ENCODE peak calls at places on chromosome 7, in seven cellular contexts. M is neuronal stem cell, T is mesendoderm, C is IMR-90, I is H1, K is mesenchymal stem cell, V is trophoblast cell. O is an unnamed sample.
A peak's percentile ranks its signal among the peaks of the same experiment; 100 is the strongest.

GRCh38 chr7:43569424-43569823 is 13.5 kb upstream of the STK17A start:
- DNase-seq in V (no peak), M (no peak), C (peak; percentile 84), I (no peak), T (no peak), K (peak; percentile 79), O (no peak)

GRCh38 chr7:149854611-149855367 is 16.6 kb downstream of the ZNF862 start:
- DNase-seq in K (peak; percentile 22), I (peak; percentile 62), V (no peak), C (peak; percentile 51), M (no peak), T (peak; percentile 84), O (peak; percentile 83)

GRCh38 chr7:149599636-149600206 is 102.1 kb upstream of the ZNF746 start:
- DNase-seq in K (no peak), C (no peak), T (no peak), I (no peak), M (no peak), V (no peak), O (no peak)

GRCh38 chr7:130063036-130063435 is 7.3 kb upstream of the KLHDC10 start:
- DNase-seq in M (peak; percentile 55), C (peak; percentile 31), I (peak; percentile 95), T (peak; percentile 75), K (peak; percentile 45), V (peak; percentile 50), O (peak; percentile 76)

GRCh38 chr7:3103614-3104399 is 60.1 kb upstream of the CARD11 start:
- DNase-seq in M (no peak), K (no peak), T (no peak), I (no peak), V (no peak), C (no peak), O (no peak)

GRCh38 chr7:94154858-94155257 is 150.7 kb upstream of the BET1 start:
- DNase-seq in T (peak; percentile 69), I (no peak), M (no peak), C (peak; percentile 15), K (no peak), V (no peak), O (no peak)

GRCh38 chr7:77444123-77444522 is 28.0 kb upstream of the GSAP start:
- DNase-seq in I (no peak), V (no peak), K (peak; percentile 70), C (peak; percentile 75), M (no peak), T (no peak), O (no peak)

GRCh38 chr7:28315565-28316420 is 96.5 kb upstream of the CREB5 start:
- DNase-seq in V (no peak), M (no peak), T (peak; percentile 68), C (peak; percentile 87), K (peak; percentile 50), I (no peak), O (no peak)

GRCh38 chr7:74235525-74236269 is 18.5 kb downstream of the RFC2 start:
- DNase-seq in M (no peak), I (no peak), T (no peak), V (peak; percentile 7), C (no peak), K (no peak), O (no peak)

GRCh38 chr7:16264436-16265183 is 156.7 kb downstream of the CRPPA start:
- DNase-seq in I (no peak), M (no peak), K (no peak), T (no peak), C (no peak), V (no peak), O (no peak)

GRCh38 chr7:73742338-73742752 is 3.7 kb upstream of the ABHD11 start:
- DNase-seq in V (peak; percentile 57), K (no peak), I (peak; percentile 74), M (no peak), T (peak; percentile 91), C (no peak), O (peak; percentile 80)

GRCh38 chr7:141362580-141363435 is 188.4 kb upstream of the AGK start:
- DNase-seq in K (peak; percentile 75), I (no peak), M (no peak), T (peak; percentile 86), C (peak; percentile 29), V (no peak), O (no peak)

GRCh38 chr7:1397491-1398327 is 61.6 kb downstream of the MICALL2 start:
- DNase-seq in V (peak; percentile 85), M (no peak), T (no peak), K (peak; percentile 80), C (peak; percentile 65), I (no peak), O (no peak)

GRCh38 chr7:38229386-38229785 is 44.0 kb downstream of the TARP start:
- DNase-seq in C (peak; percentile 62), I (no peak), M (no peak), T (no peak), K (peak; percentile 15), V (no peak), O (no peak)

GRCh38 chr7:132464740-132465139 is 111.5 kb downstream of the PLXNA4 start:
- DNase-seq in I (no peak), C (no peak), K (no peak), T (no peak), V (peak; percentile 4), M (no peak), O (no peak)

GRCh38 chr7:37357277-37357996 is 91.2 kb downstream of the ELMO1 start:
- DNase-seq in T (peak; percentile 94), I (no peak), C (no peak), K (no peak), V (no peak), M (no peak), O (no peak)

GRCh38 chr7:13981070-13981469 is 8.4 kb downstream of the ETV1 start:
- DNase-seq in T (peak; percentile 89), V (peak; percentile 36), K (peak; percentile 97), M (no peak), C (peak; percentile 98), I (no peak), O (no peak)

GRCh38 chr7:118974836-118975235 is 750.3 kb downstream of the ANKRD7 start:
- DNase-seq in V (no peak), K (peak; percentile 67), M (no peak), T (no peak), I (no peak), C (peak; percentile 0), O (no peak)

GRCh38 chr7:45888185-45888992 is at the start of gene IGFBP1:
- DNase-seq in V (no peak), T (peak; percentile 16), I (peak; percentile 60), K (peak; percentile 44), M (peak; percentile 20), C (peak; percentile 25), O (peak; percentile 45)

GRCh38 chr7:38673795-38674194 is 42.6 kb upstream of the AMPH start:
- DNase-seq in V (peak; percentile 5), T (no peak), C (peak; percentile 84), M (no peak), I (no peak), K (peak; percentile 64), O (no peak)

GRCh38 chr7:128361463-128362441 is at the start of gene PRRT4:
- DNase-seq in C (no peak), M (no peak), K (peak; percentile 17), I (peak; percentile 73), V (no peak), T (peak; percentile 55), O (no peak)

GRCh38 chr7:43405948-43406347 is 177.0 kb upstream of the STK17A start:
- DNase-seq in K (no peak), C (no peak), V (no peak), M (no peak), I (no peak), T (no peak), O (no peak)

GRCh38 chr7:106521541-106521940 is 139.4 kb downstream of the CCDC71L start:
- DNase-seq in M (no peak), T (no peak), V (no peak), I (no peak), K (no peak), C (no peak), O (no peak)

GRCh38 chr7:51274955-51275354 is 41.7 kb downstream of the COBL start:
- DNase-seq in T (no peak), M (no peak), C (no peak), K (no peak), V (no peak), I (no peak), O (no peak)
- H2BK120ac ChIP-seq in T (no peak overlapping the region), M (no peak overlapping the region), C (no peak overlapping the region), K (no peak overlapping the region), V (no peak overlapping the region), I (no peak overlapping the region), O (no peak overlapping the region)

GRCh38 chr7:67401492-67401891 is 404.9 kb downstream of the TYW1 start:
- DNase-seq in V (no peak), C (no peak), M (no peak), T (no peak), I (no peak), K (no peak), O (no peak)

GRCh38 chr7:67393903-67394302 is 397.3 kb downstream of the TYW1 start:
- DNase-seq in K (no peak), C (no peak), T (no peak), V (no peak), M (no peak), I (no peak), O (no peak)

GRCh38 chr7:67402280-67402679 is 405.6 kb downstream of the TYW1 start:
- DNase-seq in K (no peak), V (no peak), T (no peak), M (no peak), I (no peak), C (no peak), O (no peak)

DNA sequence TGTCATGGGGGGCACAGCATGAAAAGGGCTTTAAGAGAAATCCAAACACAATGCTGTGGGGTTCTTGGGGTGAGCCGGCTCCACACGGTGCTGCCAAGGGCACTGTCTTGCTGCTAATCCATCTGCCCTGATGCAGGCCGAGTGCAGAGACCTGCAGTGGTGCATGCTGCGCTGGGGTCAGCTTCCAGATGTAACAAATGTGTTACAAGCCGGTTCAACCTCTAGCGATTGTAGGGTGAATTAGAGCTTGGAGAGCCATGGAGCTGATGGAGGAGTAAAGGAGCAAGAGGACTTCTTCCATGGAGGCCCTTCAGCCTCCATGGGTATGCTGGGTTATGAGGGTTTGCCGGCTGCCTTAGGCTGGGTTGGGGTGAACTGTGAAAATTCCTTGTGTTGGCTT is 402.3 kb downstream of the TYW1 start:
- DNase-seq in M (no peak), T (no peak), I (no peak), V (no peak), K (no peak), C (no peak), O (no peak)
- H2BK120ac ChIP-seq in M (no peak overlapping the region), T (no peak overlapping the region), I (no peak overlapping the region), V (no peak overlapping the region), K (no peak overlapping the region), C (no peak overlapping the region), O (no peak overlapping the region)

GRCh38 chr7:6163402-6163801 is 109.0 kb downstream of the CYTH3 start:
- DNase-seq in M (no peak), T (no peak), V (no peak), C (no peak), I (no peak), K (no peak), O (no peak)
- H2BK120ac ChIP-seq in M (no peak overlapping the region), T (no peak overlapping the region), V (no peak overlapping the region), C (no peak overlapping the region), I (no peak overlapping the region), K (no peak overlapping the region), O (no peak overlapping the region)

GRCh38 chr7:157480651-157481050 is 143.8 kb downstream of the DNAJB6 start:
- DNase-seq in V (no peak), T (no peak), C (no peak), K (no peak), M (no peak), I (peak; percentile 43), O (peak; percentile 24)
- H2BK120ac ChIP-seq in V (no peak overlapping the region), T (no peak overlapping the region), C (no peak overlapping the region), K (no peak overlapping the region), M (no peak overlapping the region), I (no peak overlapping the region), O (no peak overlapping the region)

O was measured in H9.